ENCODE peak calls at places on chromosomes 6 and 20, in eight cellular contexts. U is hepatocyte, A is right cardiac atrium, K is heart right ventricle, E is A549, V is SJSA1, B is colonic mucosa, W is GM23248. Z is an unnamed sample. For H3K9me3 and H3K4me1, the result is how much of the 10 kb centered on the place peaks cover.

GRCh38 chr6:84546427-84546914 is 217.9 kb downstream of the TBX18 start:
- DNase-seq in V (no peak), U (no peak), E (no peak), B (no peak), W (peak), K (no peak), A (peak), Z (no peak)

GRCh38 chr6:45388328-45388727 is 10.6 kb upstream of the SUPT3H start:
- DNase-seq in E (no peak), W (peak), K (no peak), U (peak), A (no peak), B (no peak), V (no peak), Z (no peak)

GRCh38 chr6:4134841-4135664 is at the start of gene ECI2:
- DNase-seq in U (peak), K (peak), W (peak), A (peak), V (peak), B (no peak), E (peak), Z (peak)

GRCh38 chr6:125918681-125919566 is 37.6 kb upstream of the HINT3 start:
- DNase-seq in B (peak), W (peak), A (no peak), K (no peak), U (peak), V (no peak), E (peak), Z (peak)

GRCh38 chr20:9214676-9215075 is 145.8 kb downstream of the PLCB4 start:
- DNase-seq in W (peak), B (no peak), U (peak), K (no peak), E (no peak), V (no peak), A (no peak), Z (no peak)

GRCh38 chr6:43873806-43874714 is 104.0 kb downstream of the VEGFA start:
- DNase-seq in A (no peak), U (peak), V (no peak), E (no peak), K (no peak), W (no peak), B (peak), Z (peak)

GRCh38 chr6:36742146-36742545 is 44.5 kb downstream of the RAB44 start:
- DNase-seq in W (no peak), K (no peak), B (no peak), E (no peak), A (peak), U (no peak), V (no peak), Z (no peak)

GRCh38 chr6:121222656-121223055 is 111.6 kb downstream of the TBC1D32 start:
- DNase-seq in W (peak), K (no peak), E (no peak), B (no peak), A (no peak), U (peak), V (no peak), Z (no peak)

GRCh38 chr20:60559462-60559861 is 601.2 kb downstream of the CDH26 start:
- DNase-seq in K (no peak), U (no peak), V (no peak), E (no peak), A (no peak), B (no peak), W (no peak), Z (no peak)

GRCh38 chr20:60569116-60569515 is 610.9 kb downstream of the CDH26 start:
- DNase-seq in U (no peak), V (no peak), K (no peak), A (no peak), W (no peak), E (no peak), B (no peak), Z (no peak)

DNA sequence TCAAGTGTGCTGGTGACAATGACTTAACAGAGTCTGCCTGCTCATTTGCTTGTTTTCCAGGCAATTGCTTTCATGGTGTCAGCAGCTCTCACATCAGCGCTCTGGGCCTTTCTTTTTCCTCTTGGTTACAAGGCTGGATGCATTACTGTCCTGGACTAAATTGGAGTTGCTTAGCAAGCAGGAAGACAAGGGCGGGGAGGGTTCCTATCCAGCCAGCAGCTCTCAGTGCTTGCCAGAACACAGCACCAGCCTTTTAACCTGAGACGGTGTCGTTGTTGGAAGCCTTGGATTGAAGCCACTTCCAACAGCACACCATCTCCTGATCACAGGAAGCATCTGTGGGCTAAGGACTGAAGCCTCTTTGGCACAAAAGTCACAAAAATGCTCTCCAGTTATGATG is 606.9 kb downstream of the CDH26 start:
- DNase-seq in U (no peak), E (no peak), V (no peak), B (no peak), K (no peak), A (no peak), W (no peak), Z (peak)
- H3K9me3 ChIP-seq in U (under half), E (under half), V (under half), B (under half), K (under half), A (under half), W (under half), Z (under half)

DNA sequence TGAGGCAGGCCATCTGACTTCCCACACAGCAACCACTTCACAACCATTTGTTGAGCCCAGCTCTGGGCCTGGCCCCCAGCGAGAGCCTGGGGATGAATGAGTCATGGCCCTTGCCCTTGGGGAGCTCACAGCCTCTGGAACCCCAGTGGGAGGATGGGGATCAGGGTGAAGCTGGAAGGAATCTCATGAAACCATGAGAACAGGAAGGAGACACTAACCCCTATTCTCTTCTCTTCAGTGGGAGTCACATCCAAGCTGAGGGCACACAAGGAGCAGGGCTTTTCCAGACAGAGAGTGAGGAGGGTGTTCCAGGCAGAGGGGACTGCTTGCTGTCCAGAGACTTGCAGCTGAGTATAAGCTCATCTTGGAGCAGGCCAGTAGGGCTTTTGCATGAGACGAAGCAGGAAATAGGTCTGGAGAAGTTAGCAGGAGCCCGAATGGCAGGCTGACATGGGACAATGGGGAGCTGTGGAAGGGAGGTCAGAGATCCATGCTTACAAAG is 7.5 kb downstream of the FOXS1 start:
- DNase-seq in K (no peak), U (no peak), E (no peak), W (peak), A (no peak), V (peak), B (no peak), Z (no peak)
- H3K4me1 ChIP-seq in K (half or more), U (half or more), E (half or more), W (under half), A (under half), V (half or more), B (under half), Z (under half)

GRCh38 chr20:29876911-29877285 is 1380.6 kb upstream of the DEFB115 start:
- DNase-seq in V (peak), K (no peak), A (no peak), B (no peak), W (no peak), U (no peak), E (no peak), Z (no peak)

GRCh38 chr20:29878777-29879442 is 1378.6 kb upstream of the DEFB115 start:
- DNase-seq in U (no peak), W (no peak), K (peak), A (peak), B (no peak), E (no peak), V (peak), Z (no peak)

GRCh38 chr20:29873946-29874345 is 1383.5 kb upstream of the DEFB115 start:
- DNase-seq in K (peak), E (no peak), A (peak), B (no peak), U (peak), V (peak), W (peak), Z (peak)

GRCh38 chr20:29874476-29875202 is 1382.8 kb upstream of the DEFB115 start:
- DNase-seq in E (no peak), V (peak), U (no peak), A (peak), K (no peak), W (no peak), B (no peak), Z (no peak)

DNA sequence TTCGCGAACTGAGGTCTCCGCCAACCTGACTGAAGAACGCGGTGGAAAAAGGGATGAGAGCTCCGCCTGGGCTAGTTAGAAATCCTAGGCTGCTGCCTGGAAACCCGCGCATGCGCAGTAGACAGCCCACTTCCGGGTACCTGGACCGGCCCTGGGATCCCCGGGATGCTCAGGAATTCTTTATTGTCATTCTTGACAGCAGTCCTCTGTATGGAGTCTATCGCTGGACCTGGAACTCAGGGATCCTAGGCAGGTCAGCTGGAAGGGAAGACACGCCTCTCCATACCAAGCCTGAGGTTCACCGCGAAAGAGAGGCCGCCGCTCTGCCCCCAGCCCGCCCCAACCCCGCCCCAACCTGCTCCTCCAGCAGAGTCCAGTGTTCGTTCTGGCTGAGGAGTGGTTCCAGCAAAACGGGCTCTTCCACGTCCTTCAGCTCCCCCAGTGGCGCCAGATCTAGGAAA is 1379.2 kb upstream of the DEFB115 start:
- DNase-seq in B (no peak), E (peak), K (peak), V (peak), A (peak), W (peak), U (no peak), Z (peak)
- H3K9me3 ChIP-seq in B (under half), E (under half), K (under half), V (under half), A (under half), W (under half), U (under half), Z (under half)

GRCh38 chr20:50096237-50096636 is 16.7 kb downstream of the UBE2V1 start:
- DNase-seq in W (no peak), E (no peak), B (no peak), U (no peak), V (no peak), K (no peak), A (no peak), Z (no peak)
- H3K4me1 ChIP-seq in W (under half), E (under half), B (under half), U (under half), V (under half), K (half or more), A (under half), Z (under half)

GRCh38 chr20:62111148-62111547 is 11.1 kb upstream of the LSM14B start:
- DNase-seq in E (no peak), W (no peak), V (no peak), K (no peak), A (no peak), B (no peak), U (no peak), Z (no peak)
- H3K9me3 ChIP-seq in E (half or more), W (under half), V (under half), K (under half), A (under half), B (under half), U (under half), Z (under half)